ENCODE peak calls at places on chromosomes 5 and 9, in seven cellular contexts. One of them, this sample, is unnamed.

GRCh38 chr5:389197-389821 is 53.7 kb upstream of the EXOC3 start:
- DNase-seq in H9: no peak
- DNase-seq in neuronal stem cell: no peak
- DNase-seq in mesendoderm: no peak
- DNase-seq in mesenchymal stem cell: no peak
- DNase-seq in trophoblast cell: no peak
- DNase-seq in H1: no peak
- DNase-seq in this sample: no peak

GRCh38 chr9:89822996-89823395 is 218.2 kb downstream of the GADD45G start:
- DNase-seq in H9: no peak
- DNase-seq in neuronal stem cell: no peak
- DNase-seq in mesendoderm: no peak
- DNase-seq in mesenchymal stem cell: no peak
- DNase-seq in trophoblast cell: no peak
- DNase-seq in H1: no peak
- DNase-seq in this sample: no peak

GRCh38 chr9:1231998-1232919 is 182.1 kb downstream of the DMRT2 start:
- DNase-seq in H9: no peak
- DNase-seq in neuronal stem cell: no peak
- DNase-seq in mesendoderm: no peak
- DNase-seq in mesenchymal stem cell: no peak
- DNase-seq in trophoblast cell: peak
- DNase-seq in H1: no peak
- DNase-seq in this sample: peak

GRCh38 chr5:76413746-76414145 is 10.7 kb downstream of the IQGAP2 start:
- DNase-seq in H9: no peak
- DNase-seq in neuronal stem cell: no peak
- DNase-seq in mesendoderm: no peak
- DNase-seq in mesenchymal stem cell: no peak
- DNase-seq in trophoblast cell: no peak
- DNase-seq in H1: no peak
- DNase-seq in this sample: no peak

GRCh38 chr5:93250431-93250830 is 330.6 kb downstream of the NR2F1-AS1 start:
- DNase-seq in H9: no peak
- DNase-seq in neuronal stem cell: no peak
- DNase-seq in mesendoderm: no peak
- DNase-seq in mesenchymal stem cell: no peak
- DNase-seq in trophoblast cell: no peak
- DNase-seq in H1: no peak
- DNase-seq in this sample: no peak

GRCh38 chr9:94847486-94847885 is 121.0 kb downstream of the AOPEP start:
- DNase-seq in H9: no peak
- DNase-seq in neuronal stem cell: no peak
- DNase-seq in mesendoderm: no peak
- DNase-seq in mesenchymal stem cell: no peak
- DNase-seq in trophoblast cell: no peak
- DNase-seq in H1: no peak
- DNase-seq in this sample: peak

GRCh38 chr9:105881654-105882349 is 187.5 kb downstream of the TMEM38B start:
- DNase-seq in H9: peak
- DNase-seq in neuronal stem cell: peak
- DNase-seq in mesendoderm: peak
- DNase-seq in mesenchymal stem cell: peak
- DNase-seq in trophoblast cell: peak
- DNase-seq in H1: peak
- DNase-seq in this sample: peak

GRCh38 chr5:125673359-125673950 is 749.8 kb upstream of the GRAMD2B start:
- DNase-seq in H9: no peak
- DNase-seq in neuronal stem cell: no peak
- DNase-seq in mesendoderm: peak
- DNase-seq in mesenchymal stem cell: no peak
- DNase-seq in trophoblast cell: no peak
- DNase-seq in H1: no peak
- DNase-seq in this sample: no peak

GRCh38 chr5:36655171-36655570 is 48.8 kb downstream of the SLC1A3 start:
- DNase-seq in H9: peak
- DNase-seq in neuronal stem cell: peak
- DNase-seq in mesendoderm: no peak
- DNase-seq in mesenchymal stem cell: no peak
- DNase-seq in trophoblast cell: no peak
- DNase-seq in H1: no peak
- DNase-seq in this sample: no peak

GRCh38 chr5:122972877-122973276 is 63.6 kb downstream of the PPIC start:
- DNase-seq in H9: no peak
- DNase-seq in neuronal stem cell: no peak
- DNase-seq in mesendoderm: no peak
- DNase-seq in mesenchymal stem cell: peak
- DNase-seq in trophoblast cell: no peak
- DNase-seq in H1: no peak
- DNase-seq in this sample: peak

GRCh38 chr9:129487658-129488483 is 133.0 kb downstream of the C9orf50 start:
- DNase-seq in H9: no peak
- DNase-seq in neuronal stem cell: no peak
- DNase-seq in mesendoderm: no peak
- DNase-seq in mesenchymal stem cell: peak
- DNase-seq in trophoblast cell: peak
- DNase-seq in H1: no peak
- DNase-seq in this sample: peak

GRCh38 chr9:970310-971002 is 6.0 kb upstream of the DMRT3 start:
- DNase-seq in H9: peak
- DNase-seq in neuronal stem cell: no peak
- DNase-seq in mesendoderm: peak
- DNase-seq in mesenchymal stem cell: no peak
- DNase-seq in trophoblast cell: no peak
- DNase-seq in H1: no peak
- DNase-seq in this sample: no peak

GRCh38 chr5:120991569-120991968 is 527.5 kb downstream of the PRR16 start:
- DNase-seq in H9: no peak
- DNase-seq in neuronal stem cell: no peak
- DNase-seq in mesendoderm: no peak
- DNase-seq in mesenchymal stem cell: no peak
- DNase-seq in trophoblast cell: no peak
- DNase-seq in H1: no peak
- DNase-seq in this sample: no peak

GRCh38 chr9:37801959-37802711 is 1.5 kb downstream of the DCAF10 start:
- DNase-seq in H9: no peak
- DNase-seq in neuronal stem cell: no peak
- DNase-seq in mesendoderm: no peak
- DNase-seq in mesenchymal stem cell: no peak
- DNase-seq in trophoblast cell: no peak
- DNase-seq in H1: no peak
- DNase-seq in this sample: no peak

GRCh38 chr9:27154923-27155322 is 45.9 kb downstream of the TEK start:
- DNase-seq in H9: no peak
- DNase-seq in neuronal stem cell: no peak
- DNase-seq in mesendoderm: peak
- DNase-seq in mesenchymal stem cell: peak
- DNase-seq in trophoblast cell: peak
- DNase-seq in H1: no peak
- DNase-seq in this sample: peak

GRCh38 chr5:32455311-32455710 is 10.8 kb upstream of the ZFR start:
- DNase-seq in H9: no peak
- DNase-seq in neuronal stem cell: no peak
- DNase-seq in mesendoderm: no peak
- DNase-seq in mesenchymal stem cell: no peak
- DNase-seq in trophoblast cell: peak
- DNase-seq in H1: no peak
- DNase-seq in this sample: no peak

GRCh38 chr5:75116836-75117235 is 64.5 kb upstream of the GCNT4 start:
- DNase-seq in H9: no peak
- DNase-seq in neuronal stem cell: no peak
- DNase-seq in mesendoderm: no peak
- DNase-seq in mesenchymal stem cell: no peak
- DNase-seq in trophoblast cell: no peak
- DNase-seq in H1: no peak
- DNase-seq in this sample: no peak

GRCh38 chr5:157464518-157465171 is 4.6 kb downstream of the NIPAL4 start:
- DNase-seq in H9: no peak
- DNase-seq in neuronal stem cell: no peak
- DNase-seq in mesendoderm: peak
- DNase-seq in mesenchymal stem cell: peak
- DNase-seq in trophoblast cell: peak
- DNase-seq in H1: no peak
- DNase-seq in this sample: peak

GRCh38 chr5:83553000-83553486 is 81.5 kb downstream of the VCAN start:
- DNase-seq in H9: no peak
- DNase-seq in neuronal stem cell: no peak
- DNase-seq in mesendoderm: peak
- DNase-seq in mesenchymal stem cell: no peak
- DNase-seq in trophoblast cell: no peak
- DNase-seq in H1: no peak
- DNase-seq in this sample: peak

GRCh38 chr5:119395080-119395836 is 39.4 kb downstream of the TNFAIP8 start:
- DNase-seq in H9: no peak
- DNase-seq in neuronal stem cell: no peak
- DNase-seq in mesendoderm: no peak
- DNase-seq in mesenchymal stem cell: no peak
- DNase-seq in trophoblast cell: no peak
- DNase-seq in H1: no peak
- DNase-seq in this sample: no peak

GRCh38 chr5:119396265-119396664 is 40.4 kb downstream of the TNFAIP8 start:
- DNase-seq in H9: no peak
- DNase-seq in neuronal stem cell: no peak
- DNase-seq in mesendoderm: no peak
- DNase-seq in mesenchymal stem cell: no peak
- DNase-seq in trophoblast cell: no peak
- DNase-seq in H1: no peak
- DNase-seq in this sample: no peak

GRCh38 chr5:119398713-119399492 is 43.1 kb downstream of the TNFAIP8 start:
- DNase-seq in H9: no peak
- DNase-seq in neuronal stem cell: no peak
- DNase-seq in mesendoderm: no peak
- DNase-seq in mesenchymal stem cell: no peak
- DNase-seq in trophoblast cell: no peak
- DNase-seq in H1: no peak
- DNase-seq in this sample: no peak

GRCh38 chr5:119400248-119400647 is 44.4 kb downstream of the TNFAIP8 start:
- DNase-seq in H9: no peak
- DNase-seq in neuronal stem cell: no peak
- DNase-seq in mesendoderm: no peak
- DNase-seq in mesenchymal stem cell: no peak
- DNase-seq in trophoblast cell: peak
- DNase-seq in H1: no peak
- DNase-seq in this sample: peak

GRCh38 chr5:119397518-119398380 is 41.9 kb downstream of the TNFAIP8 start:
- DNase-seq in H9: no peak
- DNase-seq in neuronal stem cell: no peak
- DNase-seq in mesendoderm: no peak
- DNase-seq in mesenchymal stem cell: peak
- DNase-seq in trophoblast cell: peak
- DNase-seq in H1: no peak
- DNase-seq in this sample: peak
- H3K18ac ChIP-seq in H9: no peak
- H3K18ac ChIP-seq in neuronal stem cell: no peak
- H3K18ac ChIP-seq in mesendoderm: no peak
- H3K18ac ChIP-seq in mesenchymal stem cell: no peak
- H3K18ac ChIP-seq in trophoblast cell: no peak
- H3K18ac ChIP-seq in H1: no peak
- H3K18ac ChIP-seq in this sample: peak

DNA sequence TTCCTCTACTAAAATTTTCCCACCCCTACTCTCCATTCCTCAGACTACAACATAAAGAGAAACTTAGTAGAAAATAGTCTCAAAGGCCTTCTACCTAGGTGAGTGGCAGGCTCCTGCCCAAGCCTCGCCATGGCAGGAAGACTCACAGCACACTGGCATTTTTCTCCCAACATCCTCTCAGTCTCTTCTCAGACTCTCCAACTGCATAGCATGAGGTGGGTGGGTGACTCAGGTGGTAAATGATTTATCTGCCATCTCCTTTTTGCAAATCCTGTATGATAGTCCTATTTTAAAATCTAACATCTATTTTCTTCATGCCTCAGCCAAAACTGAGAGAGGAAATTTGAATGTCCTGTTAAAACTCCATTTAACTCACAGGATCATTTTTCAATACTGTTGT is 33.5 kb upstream of the GRIA1 start:
- DNase-seq in H9: no peak
- DNase-seq in neuronal stem cell: no peak
- DNase-seq in mesendoderm: no peak
- DNase-seq in mesenchymal stem cell: no peak
- DNase-seq in trophoblast cell: no peak
- DNase-seq in H1: no peak
- DNase-seq in this sample: no peak
- H2AK5ac ChIP-seq in H9: no peak
- H2AK5ac ChIP-seq in neuronal stem cell: no peak
- H2AK5ac ChIP-seq in mesendoderm: no peak
- H2AK5ac ChIP-seq in mesenchymal stem cell: no peak
- H2AK5ac ChIP-seq in trophoblast cell: no peak
- H2AK5ac ChIP-seq in H1: no peak
- H2AK5ac ChIP-seq in this sample: no peak

GRCh38 chr5:149732500-149733128 is 2.5 kb downstream of the PPARGC1B start:
- DNase-seq in H9: no peak
- DNase-seq in neuronal stem cell: no peak
- DNase-seq in mesendoderm: peak
- DNase-seq in mesenchymal stem cell: peak
- DNase-seq in trophoblast cell: peak
- DNase-seq in H1: no peak
- DNase-seq in this sample: no peak
- H3K18ac ChIP-seq in H9: no peak
- H3K18ac ChIP-seq in neuronal stem cell: no peak
- H3K18ac ChIP-seq in mesendoderm: no peak
- H3K18ac ChIP-seq in mesenchymal stem cell: no peak
- H3K18ac ChIP-seq in trophoblast cell: no peak
- H3K18ac ChIP-seq in H1: no peak
- H3K18ac ChIP-seq in this sample: no peak

GRCh38 chr9:130970855-130971254 is 31.8 kb upstream of the FIBCD1 start:
- DNase-seq in H9: no peak
- DNase-seq in neuronal stem cell: no peak
- DNase-seq in mesendoderm: no peak
- DNase-seq in mesenchymal stem cell: no peak
- DNase-seq in trophoblast cell: no peak
- DNase-seq in H1: no peak
- DNase-seq in this sample: no peak

GRCh38 chr9:130971294-130971849 is 32.3 kb upstream of the FIBCD1 start:
- DNase-seq in H9: peak
- DNase-seq in neuronal stem cell: no peak
- DNase-seq in mesendoderm: no peak
- DNase-seq in mesenchymal stem cell: no peak
- DNase-seq in trophoblast cell: no peak
- DNase-seq in H1: no peak
- DNase-seq in this sample: no peak

GRCh38 chr9:130972957-130973685 is 34.1 kb upstream of the FIBCD1 start:
- DNase-seq in H9: peak
- DNase-seq in neuronal stem cell: no peak
- DNase-seq in mesendoderm: no peak
- DNase-seq in mesenchymal stem cell: no peak
- DNase-seq in trophoblast cell: no peak
- DNase-seq in H1: no peak
- DNase-seq in this sample: no peak

GRCh38 chr9:130973686-130974281 is 34.7 kb upstream of the FIBCD1 start:
- DNase-seq in H9: peak
- DNase-seq in neuronal stem cell: no peak
- DNase-seq in mesendoderm: no peak
- DNase-seq in mesenchymal stem cell: no peak
- DNase-seq in trophoblast cell: no peak
- DNase-seq in H1: no peak
- DNase-seq in this sample: no peak

GRCh38 chr9:130972277-130972956 is 33.4 kb upstream of the FIBCD1 start:
- DNase-seq in H9: no peak
- DNase-seq in neuronal stem cell: no peak
- DNase-seq in mesendoderm: no peak
- DNase-seq in mesenchymal stem cell: no peak
- DNase-seq in trophoblast cell: no peak
- DNase-seq in H1: no peak
- DNase-seq in this sample: no peak
- H2AK5ac ChIP-seq in H9: no peak
- H2AK5ac ChIP-seq in neuronal stem cell: peak
- H2AK5ac ChIP-seq in mesendoderm: no peak
- H2AK5ac ChIP-seq in mesenchymal stem cell: no peak
- H2AK5ac ChIP-seq in trophoblast cell: no peak
- H2AK5ac ChIP-seq in H1: no peak
- H2AK5ac ChIP-seq in this sample: peak